ENCODE peak calls at places on chromosomes 16 and 17, in seven cellular contexts. N is cardiac muscle cell, S is GM13976, B is neural crest cell, U is HFFc6, O is AG09319, Y is HL-60. I is an unnamed sample.

GRCh38 chr16:9308300-9309209 is 217.1 kb downstream of the HAPSTR1 start:
- DNase-seq in N (no peak), S (no peak), B (no peak), U (no peak), O (no peak), Y (no peak), I (no peak)

GRCh38 chr16:50314665-50315064 is 48.3 kb downstream of the ADCY7 start:
- DNase-seq in N (no peak), S (no peak), B (no peak), U (no peak), O (no peak), Y (no peak), I (no peak)

GRCh38 chr16:369866-370436 is 387 bp downstream of the MRPL28 start:
- DNase-seq in N (peak), S (no peak), B (no peak), U (no peak), O (no peak), Y (no peak), I (no peak)

GRCh38 chr17:35368086-35368824 is 5.2 kb downstream of the SLFN11 start:
- DNase-seq in N (no peak), S (peak), B (no peak), U (no peak), O (no peak), Y (peak), I (no peak)

GRCh38 chr16:85417156-85417860 is 195.8 kb upstream of the GSE1 start:
- DNase-seq in N (no peak), S (no peak), B (no peak), U (no peak), O (no peak), Y (no peak), I (no peak)

GRCh38 chr17:12821376-12821940 is 32.2 kb downstream of the ARHGAP44 start:
- DNase-seq in N (no peak), S (no peak), B (no peak), U (no peak), O (no peak), Y (no peak), I (no peak)

GRCh38 chr17:33667052-33667509 is 374.0 kb upstream of the ASIC2 start:
- DNase-seq in N (no peak), S (no peak), B (no peak), U (no peak), O (no peak), Y (no peak), I (no peak)

GRCh38 chr16:49260253-49260652 is 21.4 kb downstream of the CBLN1 start:
- DNase-seq in N (no peak), S (no peak), B (no peak), U (no peak), O (no peak), Y (no peak), I (no peak)

GRCh38 chr16:57753448-57754353 is 18.1 kb downstream of the KATNB1 start:
- DNase-seq in N (no peak), S (no peak), B (no peak), U (no peak), O (no peak), Y (no peak), I (no peak)

GRCh38 chr16:31333686-31334649 is 21.0 kb upstream of the ITGAX start:
- DNase-seq in N (peak), S (peak), B (no peak), U (peak), O (no peak), Y (no peak), I (peak)

GRCh38 chr17:66076546-66077190 is 115.3 kb downstream of the CEP112 start:
- DNase-seq in N (no peak), S (no peak), B (no peak), U (no peak), O (no peak), Y (no peak), I (no peak)

GRCh38 chr17:42251115-42251514 is 25.1 kb downstream of the STAT5B start:
- DNase-seq in N (no peak), S (no peak), B (no peak), U (no peak), O (no peak), Y (no peak), I (no peak)

GRCh38 chr16:12874135-12874534 is 27.3 kb upstream of the SHISA9 start:
- DNase-seq in N (no peak), S (no peak), B (no peak), U (peak), O (peak), Y (no peak), I (no peak)

GRCh38 chr17:5950871-5951270 is 119.3 kb upstream of the WSCD1 start:
- DNase-seq in N (no peak), S (no peak), B (no peak), U (no peak), O (no peak), Y (no peak), I (no peak)

GRCh38 chr17:49464049-49464448 is 31.0 kb upstream of the NGFR start:
- DNase-seq in N (no peak), S (no peak), B (no peak), U (no peak), O (no peak), Y (no peak), I (no peak)

GRCh38 chr16:21283521-21284289 is 5.6 kb upstream of the CRYM start:
- DNase-seq in N (peak), S (peak), B (peak), U (no peak), O (no peak), Y (no peak), I (peak)

GRCh38 chr17:19002805-19003542 is 1.6 kb downstream of the FAM83G start:
- DNase-seq in N (no peak), S (no peak), B (no peak), U (peak), O (no peak), Y (no peak), I (no peak)

GRCh38 chr17:38613981-38614779 is 8.4 kb upstream of the SRCIN1 start:
- DNase-seq in N (no peak), S (no peak), B (no peak), U (no peak), O (no peak), Y (no peak), I (no peak)

GRCh38 chr17:7296189-7296861 is 1.9 kb upstream of the YBX2 start:
- DNase-seq in N (peak), S (peak), B (peak), U (peak), O (no peak), Y (no peak), I (peak)

GRCh38 chr16:55915116-55915827 is 40.1 kb upstream of the CES5A start:
- DNase-seq in N (no peak), S (no peak), B (no peak), U (no peak), O (no peak), Y (no peak), I (no peak)

GRCh38 chr16:75250089-75250808 is 1.2 kb downstream of the BCAR1 start:
- DNase-seq in N (no peak), S (no peak), B (no peak), U (no peak), O (no peak), Y (no peak), I (no peak)

GRCh38 chr17:30969989-30970680 is 704 bp upstream of the RNF135 start:
- DNase-seq in N (no peak), S (peak), B (no peak), U (peak), O (no peak), Y (no peak), I (peak)

GRCh38 chr17:67218385-67218950 is 26.5 kb downstream of the HELZ start:
- DNase-seq in N (no peak), S (no peak), B (no peak), U (peak), O (no peak), Y (no peak), I (no peak)

GRCh38 chr16:58024673-58025350 is 742 bp upstream of the MMP15 start:
- DNase-seq in N (peak), S (no peak), B (no peak), U (no peak), O (no peak), Y (no peak), I (no peak)

GRCh38 chr17:34275881-34276280 is 5.9 kb downstream of the CCL7 start:
- DNase-seq in N (no peak), S (no peak), B (no peak), U (peak), O (peak), Y (no peak), I (no peak)

GRCh38 chr17:17819561-17819995 is 17.2 kb downstream of the SREBF1 start:
- DNase-seq in N (no peak), S (peak), B (no peak), U (peak), O (peak), Y (no peak), I (peak)

GRCh38 chr17:74241434-74241833 is 28.1 kb downstream of the TTYH2 start:
- DNase-seq in N (no peak), S (no peak), B (no peak), U (no peak), O (no peak), Y (no peak), I (no peak)

GRCh38 chr16:13919330-13919682 is 648 bp upstream of the ERCC4 start:
- DNase-seq in N (peak), S (peak), B (no peak), U (peak), O (no peak), Y (peak), I (peak)

GRCh38 chr16:85457366-85457765 is 155.8 kb upstream of the GSE1 start:
- DNase-seq in N (no peak), S (no peak), B (no peak), U (peak), O (no peak), Y (no peak), I (no peak)

GRCh38 chr17:13143001-13143400 is 125.2 kb upstream of the ELAC2 start:
- DNase-seq in N (no peak), S (no peak), B (no peak), U (no peak), O (no peak), Y (no peak), I (no peak)

GRCh38 chr16:79653337-79654000 is 52.9 kb upstream of the MAF start:
- DNase-seq in N (peak), S (no peak), B (no peak), U (no peak), O (no peak), Y (no peak), I (no peak)

GRCh38 chr16:50298075-50298460 is 31.7 kb downstream of the ADCY7 start:
- DNase-seq in N (no peak), S (no peak), B (no peak), U (no peak), O (no peak), Y (no peak), I (no peak)

GRCh38 chr17:28379814-28380571 is 8.5 kb downstream of the SARM1 start:
- DNase-seq in N (no peak), S (no peak), B (no peak), U (peak), O (peak), Y (no peak), I (no peak)

GRCh38 chr17:49779730-49780220 is 8.7 kb upstream of the KAT7 start:
- DNase-seq in N (peak), S (peak), B (no peak), U (peak), O (peak), Y (no peak), I (peak)

GRCh38 chr17:78944956-78945355 is 19.8 kb upstream of the TIMP2 start:
- DNase-seq in N (no peak), S (no peak), B (no peak), U (no peak), O (no peak), Y (no peak), I (no peak)

GRCh38 chr17:14748036-14748715 is 447.3 kb downstream of the HS3ST3B1 start:
- DNase-seq in N (no peak), S (peak), B (no peak), U (no peak), O (no peak), Y (peak), I (no peak)

GRCh38 chr17:79789943-79790804 is 6.7 kb downstream of the CBX8 start:
- DNase-seq in N (peak), S (peak), B (peak), U (no peak), O (no peak), Y (no peak), I (peak)

GRCh38 chr16:1691956-1692355 is 13.9 kb downstream of the JPT2 start:
- DNase-seq in N (no peak), S (no peak), B (no peak), U (peak), O (no peak), Y (no peak), I (peak)

GRCh38 chr17:77363821-77364361 is 223.1 kb downstream of the SEC14L1 start:
- DNase-seq in N (no peak), S (no peak), B (no peak), U (no peak), O (no peak), Y (no peak), I (peak)

GRCh38 chr17:19376799-19377198 is 1.5 kb upstream of the MAPK7 start:
- DNase-seq in N (no peak), S (no peak), B (no peak), U (no peak), O (no peak), Y (no peak), I (no peak)

GRCh38 chr16:88649924-88650748 is 717 bp downstream of the CYBA start:
- DNase-seq in N (peak), S (peak), B (no peak), U (no peak), O (no peak), Y (no peak), I (no peak)

GRCh38 chr16:88650749-88651275 is at the start of gene CYBA:
- DNase-seq in N (peak), S (peak), B (no peak), U (peak), O (no peak), Y (peak), I (peak)

GRCh38 chr16:88652763-88653065 is 1.9 kb upstream of the CYBA start:
- DNase-seq in N (no peak), S (no peak), B (no peak), U (no peak), O (no peak), Y (no peak), I (no peak)

GRCh38 chr16:88651989-88652762 is 1.3 kb upstream of the CYBA start:
- DNase-seq in N (no peak), S (no peak), B (no peak), U (no peak), O (no peak), Y (no peak), I (no peak)

GRCh38 chr16:88651276-88651988 is 579 bp upstream of the CYBA start:
- DNase-seq in N (no peak), S (peak), B (no peak), U (no peak), O (no peak), Y (no peak), I (no peak)
- TF ChIP-seq CTCF in N (no peak), S (no peak), B (no peak), U (no peak), O (no peak), Y (no peak), I (no peak)

GRCh38 chr16:67613808-67614207 is 31.1 kb upstream of the CARMIL2 start:
- DNase-seq in N (no peak), S (no peak), B (no peak), U (no peak), O (no peak), Y (no peak), I (peak)
- TF ChIP-seq CTCF in N (no peak), S (no peak), B (peak), U (peak), O (no peak), Y (no peak), I (peak)

GRCh38 chr17:75679706-75680201 is 12.6 kb downstream of the SAP30BP start:
- DNase-seq in N (no peak), S (no peak), B (no peak), U (peak), O (no peak), Y (no peak), I (no peak)
- TF ChIP-seq CTCF in N (peak), S (no peak), B (no peak), U (peak), O (peak), Y (no peak), I (no peak)

GRCh38 chr17:260944-261343 is 79.5 kb upstream of the DOC2B start:
- DNase-seq in N (no peak), S (no peak), B (no peak), U (no peak), O (no peak), Y (no peak), I (no peak)
- TF ChIP-seq CTCF in N (no peak), S (no peak), B (no peak), U (no peak), O (no peak), Y (no peak), I (no peak)

DNA sequence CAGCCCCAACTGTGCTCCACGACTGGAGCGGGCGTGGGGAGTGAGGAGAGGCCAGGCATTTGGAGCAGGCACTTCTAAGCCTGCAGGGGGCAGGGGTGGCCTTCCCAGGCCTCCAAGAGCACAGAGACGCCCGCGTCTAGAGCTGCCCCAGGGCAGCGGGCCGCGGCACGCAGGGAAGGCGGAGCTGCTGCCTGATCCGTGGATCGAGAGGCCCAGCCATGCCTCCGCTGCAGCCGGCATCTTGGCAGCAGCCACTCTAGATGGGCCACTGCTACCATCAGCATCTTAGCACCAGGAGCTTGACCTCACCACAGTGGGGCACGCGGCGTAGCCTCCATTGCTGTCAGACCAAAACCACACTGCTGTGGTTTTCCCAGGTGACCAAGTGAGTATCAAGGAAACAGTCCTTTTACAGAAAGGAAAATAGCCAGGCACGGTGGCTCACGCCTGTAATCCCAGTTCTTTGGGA is 20.4 kb upstream of the WDR45B start:
- DNase-seq in N (peak), S (peak), B (peak), U (peak), O (peak), Y (peak), I (peak)
- TF ChIP-seq CTCF in N (peak), S (peak), B (peak), U (peak), O (peak), Y (peak), I (peak)

GRCh38 chr17:16506188-16506587 is 14.2 kb upstream of the LRRC75A start:
- DNase-seq in N (no peak), S (no peak), B (no peak), U (no peak), O (no peak), Y (no peak), I (no peak)
- TF ChIP-seq CTCF in N (peak), S (no peak), B (peak), U (peak), O (no peak), Y (no peak), I (no peak)

I was measured in A673.